ENCODE peak calls at places on chromosomes 16 and 17, in six cellular contexts. Y, R, N, X, T and P are unnamed samples.
A peak's percentile ranks its signal among the peaks of the same experiment; 100 is the strongest.

GRCh38 chr17:62206550-62206949 is 141.5 kb upstream of the MED13 start:
- DNase-seq in Y (no peak), R (no peak), N (no peak), X (no peak), T (no peak), P (no peak)

GRCh38 chr16:17235147-17235817 is 235.5 kb downstream of the XYLT1 start:
- DNase-seq in Y (no peak), R (no peak), N (no peak), X (no peak), T (no peak), P (no peak)

GRCh38 chr17:46917041-46917440 is 5.9 kb upstream of the GOSR2 start:
- DNase-seq in Y (no peak), R (no peak), N (no peak), X (no peak), T (no peak), P (no peak)

GRCh38 chr16:50021509-50021908 is 3.5 kb upstream of the CNEP1R1 start:
- DNase-seq in Y (no peak), R (no peak), N (no peak), X (no peak), T (no peak), P (no peak)

GRCh38 chr17:9229160-9229825 is 208.0 kb downstream of the NTN1 start:
- DNase-seq in Y (no peak), R (no peak), N (no peak), X (no peak), T (no peak), P (no peak)

GRCh38 chr16:81451753-81452680 is 7.4 kb downstream of the CMIP start:
- DNase-seq in Y (no peak), R (no peak), N (no peak), X (no peak), T (no peak), P (no peak)

GRCh38 chr17:45231481-45232116 is 9.9 kb downstream of the FMNL1 start:
- DNase-seq in Y (no peak), R (no peak), N (no peak), X (no peak), T (no peak), P (no peak)

GRCh38 chr17:17376362-17376761 is 73.2 kb downstream of the NT5M start:
- DNase-seq in Y (peak; percentile 64), R (no peak), N (no peak), X (no peak), T (peak; percentile 52), P (no peak)

GRCh38 chr16:73053038-73053378 is 5.1 kb upstream of the ZFHX3 start:
- DNase-seq in Y (no peak), R (no peak), N (no peak), X (no peak), T (no peak), P (no peak)

GRCh38 chr17:82235775-82236141 is 6.9 kb downstream of the SLC16A3 start:
- DNase-seq in Y (no peak), R (no peak), N (no peak), X (no peak), T (peak; percentile 31), P (no peak)

GRCh38 chr17:79413591-79413990 is 197.3 kb downstream of the RBFOX3 start:
- DNase-seq in Y (no peak), R (no peak), N (peak; percentile 26), X (no peak), T (no peak), P (peak; percentile 90)

GRCh38 chr16:25713785-25714570 is 22.2 kb downstream of the HS3ST4 start:
- DNase-seq in Y (no peak), R (no peak), N (no peak), X (no peak), T (no peak), P (no peak)
- H3K27ac ChIP-seq in Y (no peak overlapping the region), R (no peak overlapping the region), N (no peak overlapping the region), X (no peak overlapping the region), T (no peak overlapping the region), P (no peak overlapping the region)

DNA sequence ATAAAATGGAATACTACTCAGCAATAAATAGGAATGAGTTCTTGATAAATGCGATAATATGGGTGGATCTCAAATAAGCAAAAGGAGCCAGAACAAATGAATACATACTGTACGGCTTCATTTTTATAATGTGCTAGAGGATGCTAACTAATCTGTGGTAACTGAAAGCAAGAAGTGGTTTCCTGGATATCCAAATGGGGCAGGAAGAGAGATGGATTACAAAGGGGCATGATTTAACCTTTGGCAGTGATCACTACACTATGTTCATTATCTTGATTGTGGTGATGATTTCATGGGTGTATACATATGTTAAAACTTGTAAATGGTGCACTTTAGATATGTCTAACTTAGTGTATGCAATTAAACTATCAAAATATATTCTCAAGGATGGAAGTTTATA is 222.3 kb upstream of the TBX2 start:
- DNase-seq in Y (no peak), R (no peak), N (no peak), X (no peak), T (no peak), P (no peak)
- H3K27ac ChIP-seq in Y (no peak overlapping the region), R (no peak overlapping the region), N (no peak overlapping the region), X (no peak overlapping the region), T (no peak overlapping the region), P (no peak overlapping the region)

GRCh38 chr17:14299261-14300093 is 1.4 kb upstream of the HS3ST3B1 start:
- DNase-seq in Y (peak; percentile 36), R (no peak), N (no peak), X (no peak), T (peak; percentile 69), P (no peak)
- H3K27ac ChIP-seq in Y (no peak overlapping the region), R (no peak overlapping the region), N (peak overlapping the region; percentile 52), X (no peak overlapping the region), T (peak overlapping the region; percentile 91), P (no peak overlapping the region)

DNA sequence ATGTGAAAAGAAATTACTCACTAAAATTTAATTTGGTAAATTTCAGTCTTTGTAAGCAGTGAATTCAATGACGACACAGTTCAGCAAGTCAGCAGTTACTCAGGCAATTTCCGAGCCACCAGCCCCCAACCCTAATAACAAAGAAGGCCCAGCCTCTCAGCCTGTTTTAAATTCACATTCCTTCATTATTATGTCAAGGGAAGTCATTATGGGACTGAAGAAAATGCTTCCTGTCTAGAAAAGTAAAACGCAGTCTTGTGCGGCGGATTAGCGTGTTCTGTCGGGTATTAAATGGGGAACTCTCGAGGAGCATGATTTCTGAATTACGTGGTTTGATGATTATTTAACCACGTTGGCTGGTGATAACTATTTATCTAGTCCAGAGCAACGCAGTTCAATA is 177.6 kb downstream of the AIPL1 start:
- DNase-seq in Y (no peak), R (no peak), N (no peak), X (no peak), T (peak; percentile 8), P (no peak)
- H3K27ac ChIP-seq in Y (no peak overlapping the region), R (no peak overlapping the region), N (no peak overlapping the region), X (peak overlapping the region; percentile 55), T (no peak overlapping the region), P (no peak overlapping the region)

GRCh38 chr17:49969134-49969759 is at the start of gene DLX4:
- DNase-seq in Y (no peak), R (no peak), N (no peak), X (peak; percentile 87), T (no peak), P (no peak)
- H3K27ac ChIP-seq in Y (no peak within 1 kb of the TSS), R (no peak within 1 kb of the TSS), N (no peak within 1 kb of the TSS), X (peak within 1 kb of the TSS; percentile 85), T (no peak within 1 kb of the TSS), P (no peak within 1 kb of the TSS)

GRCh38 chr16:75559564-75560372 is 3.7 kb upstream of the TMEM231 start:
- DNase-seq in Y (no peak), R (no peak), N (no peak), X (no peak), T (peak; percentile 73), P (no peak)
- H3K27ac ChIP-seq in Y (no peak overlapping the region), R (no peak overlapping the region), N (no peak overlapping the region), X (no peak overlapping the region), T (no peak overlapping the region), P (no peak overlapping the region)

DNA sequence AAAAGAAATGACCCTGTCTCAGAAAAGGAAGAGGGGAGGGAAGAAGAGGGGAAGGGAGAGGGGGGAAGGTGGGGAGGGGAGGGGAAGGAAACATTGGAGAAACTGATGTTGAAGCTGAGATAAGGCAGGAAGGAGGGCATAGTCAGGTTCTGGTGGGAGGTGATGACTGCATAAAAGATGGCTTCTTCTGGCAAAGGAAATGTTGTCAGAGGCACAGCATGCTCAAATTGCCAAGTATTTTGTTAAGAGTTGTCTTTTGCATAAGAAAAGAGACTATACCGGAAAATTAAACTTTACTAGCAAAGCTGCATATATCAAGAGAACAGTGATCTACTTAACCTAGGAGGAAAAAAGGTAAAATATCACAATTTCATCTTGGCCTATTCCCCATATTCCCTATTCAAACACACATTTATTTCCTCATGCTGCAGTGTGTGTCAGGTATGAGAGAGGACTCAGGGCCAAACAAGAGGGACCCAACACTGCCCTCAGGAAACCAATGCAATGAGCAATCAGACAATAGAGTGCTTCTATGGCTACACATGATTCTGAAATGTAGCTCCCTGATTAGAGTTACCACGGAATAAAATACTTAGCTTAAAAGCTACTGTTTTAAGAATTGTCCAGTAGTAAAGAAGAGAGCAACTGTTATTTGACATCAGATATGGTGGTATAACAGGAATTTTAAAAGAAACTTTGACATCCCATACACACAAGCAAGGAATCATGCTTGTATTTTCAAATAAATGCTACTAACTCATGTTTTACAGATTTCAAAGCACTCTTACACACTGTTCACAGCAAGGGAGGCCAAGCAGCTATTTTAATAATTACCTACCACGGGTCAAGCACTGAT is 80.9 kb downstream of the PARN start:
- DNase-seq in Y (no peak), R (no peak), N (no peak), X (no peak), T (no peak), P (no peak)
- H3K27ac ChIP-seq in Y (no peak overlapping the region), R (no peak overlapping the region), N (no peak overlapping the region), X (no peak overlapping the region), T (no peak overlapping the region), P (no peak overlapping the region)

DNA sequence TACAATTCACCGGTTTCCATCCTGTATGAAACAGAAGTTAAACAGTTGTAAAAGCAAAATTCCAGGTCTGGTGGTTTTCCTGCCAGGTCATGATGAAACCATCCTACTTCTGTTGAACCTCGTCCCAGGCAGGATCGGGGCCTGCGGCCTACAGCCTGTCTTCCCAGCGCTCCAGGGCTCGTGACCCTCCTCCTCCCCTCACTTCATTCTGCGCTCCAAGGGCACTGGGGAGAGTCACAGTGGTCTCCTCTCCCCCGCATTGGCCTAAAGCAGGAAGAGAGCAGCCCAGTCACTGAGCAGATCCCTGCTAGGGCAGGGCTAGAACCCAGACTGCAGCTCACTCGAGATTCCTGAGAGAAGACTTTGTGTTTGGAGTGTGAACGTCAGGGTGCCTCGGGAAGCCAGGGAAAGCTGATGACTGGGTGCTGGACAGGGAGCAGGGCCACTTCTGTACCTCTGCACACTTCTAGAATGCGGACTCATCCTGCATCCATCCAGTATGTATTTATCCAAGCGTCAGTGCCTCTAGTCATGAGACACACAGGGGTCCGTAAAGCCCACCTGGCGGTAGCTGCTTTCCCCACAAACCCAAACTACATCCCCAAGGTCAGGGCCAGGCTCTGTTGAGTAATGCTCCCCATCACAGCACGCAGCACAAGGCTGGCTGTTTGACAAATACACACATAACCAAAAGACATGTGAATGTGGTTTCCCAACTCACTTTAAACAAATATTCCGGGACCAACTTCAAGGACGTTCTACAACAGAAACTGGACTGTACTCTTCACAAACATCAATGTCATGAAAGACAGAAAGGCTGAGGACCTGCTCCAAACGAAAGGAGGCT is 1.7 kb upstream of the ITGAE start:
- DNase-seq in Y (no peak), R (no peak), N (peak; percentile 28), X (no peak), T (peak; percentile 91), P (no peak)
- H3K27ac ChIP-seq in Y (peak overlapping the region; percentile 74), R (no peak overlapping the region), N (peak overlapping the region; percentile 52), X (peak overlapping the region; percentile 30), T (peak overlapping the region; percentile 55), P (no peak overlapping the region)